ENCODE peak calls at places on chromosomes 12 and 14, in six cellular contexts. K is GM23338; N is PC-3; B is ovary; E is right lobe of liver; I is CD8-positive, alpha-beta T cell. R is an unnamed sample. For H3K27me3, the result is how much of the 10 kb centered on the place peaks cover.

GRCh38 chr14:105659935-105660527 is 133.6 kb downstream of the TMEM121 start:
- DNase-seq in B (no peak), N (no peak), I (no peak), E (no peak), K (no peak), R (no peak)

GRCh38 chr12:121568971-121569808 is 11.6 kb downstream of the KDM2B start:
- DNase-seq in I (no peak), N (no peak), K (no peak), B (peak), E (no peak), R (no peak)

GRCh38 chr14:54803926-54804719 is 98.5 kb downstream of the GCH1 start:
- DNase-seq in E (peak), K (no peak), I (no peak), B (no peak), N (no peak), R (no peak)

GRCh38 chr14:50447491-50447890 is 50.8 kb upstream of the CDKL1 start:
- DNase-seq in B (no peak), I (no peak), N (peak), E (no peak), K (no peak), R (peak)

GRCh38 chr12:87660987-87661769 is 368.0 kb downstream of the C12orf50 start:
- DNase-seq in N (no peak), B (no peak), I (no peak), E (no peak), K (no peak), R (peak)

GRCh38 chr12:11705010-11705409 is 55.5 kb downstream of the ETV6 start:
- DNase-seq in K (no peak), E (no peak), B (peak), I (no peak), N (peak), R (peak)

GRCh38 chr12:46024099-46024498 is 33.7 kb upstream of the SCAF11 start:
- DNase-seq in I (no peak), B (no peak), E (no peak), K (no peak), N (no peak), R (no peak)

GRCh38 chr14:80946187-80946586 is 4.6 kb upstream of the CEP128 start:
- DNase-seq in I (no peak), E (no peak), K (no peak), N (peak), B (no peak), R (peak)

GRCh38 chr14:51924600-51924999 is 64.2 kb downstream of the GNG2 start:
- DNase-seq in K (no peak), I (no peak), E (no peak), N (no peak), B (no peak), R (no peak)

GRCh38 chr14:34930591-34931069 is 52.2 kb upstream of the SRP54 start:
- DNase-seq in E (no peak), I (no peak), K (no peak), B (no peak), N (no peak), R (no peak)

GRCh38 chr14:71714225-71714624 is 218.0 kb upstream of the RGS6 start:
- DNase-seq in I (no peak), K (no peak), B (no peak), E (no peak), N (peak), R (no peak)

GRCh38 chr12:124515981-124516380 is 51.4 kb downstream of the NCOR2 start:
- DNase-seq in I (no peak), K (no peak), E (no peak), N (no peak), B (no peak), R (no peak)

GRCh38 chr12:94636462-94637085 is 13.8 kb downstream of the TMCC3 start:
- DNase-seq in B (no peak), N (no peak), I (no peak), E (no peak), K (no peak), R (peak)

DNA sequence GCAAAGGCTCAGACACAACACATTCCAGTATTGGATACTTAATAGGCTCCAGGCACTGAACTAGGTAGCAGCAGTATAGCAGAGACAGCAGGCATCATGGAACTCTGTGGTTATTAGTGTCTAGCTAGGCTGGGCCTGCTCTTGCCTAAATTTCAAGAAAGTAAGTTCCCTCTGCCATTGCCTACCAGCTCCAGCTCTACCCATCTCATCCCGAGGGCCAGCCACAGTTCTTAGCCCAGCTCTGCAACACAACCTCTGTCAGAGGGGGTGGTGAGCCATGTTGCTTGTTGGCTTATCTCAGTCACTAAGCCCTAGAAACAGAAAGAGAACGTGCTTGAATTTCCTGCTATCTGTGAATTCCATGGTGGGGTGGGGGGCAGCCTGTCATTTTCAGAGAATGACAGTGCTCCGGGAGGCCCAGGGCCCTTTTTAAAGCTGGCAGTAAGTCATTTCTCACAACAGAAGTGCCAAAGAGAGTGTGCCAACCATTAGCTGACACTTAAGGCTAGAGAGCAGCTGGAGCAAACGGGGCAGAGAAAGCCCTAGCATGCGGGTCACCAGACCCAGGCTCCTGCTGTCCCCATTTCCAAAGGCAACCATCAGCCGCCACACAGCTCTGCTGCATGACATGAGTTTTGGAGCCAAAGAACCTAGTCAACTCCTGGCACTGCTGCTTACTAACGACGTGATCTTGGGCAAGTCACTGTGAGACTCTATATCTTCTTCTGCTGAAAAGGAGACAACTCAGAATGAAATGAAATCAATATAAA is 105.9 kb downstream of the PRMT8 start:
- DNase-seq in I (no peak), K (no peak), B (no peak), E (no peak), N (no peak), R (no peak)
- H3K27me3 ChIP-seq in I (under half), K (under half), B (under half), E (under half), N (under half), R (under half)

GRCh38 chr14:20546877-20547276 is 14.0 kb downstream of the RNASE9 start:
- DNase-seq in K (no peak), N (no peak), B (no peak), I (no peak), E (no peak), R (no peak)
- H3K27me3 ChIP-seq in K (under half), N (half or more), B (under half), I (under half), E (under half), R (under half)

GRCh38 chr12:108969622-108970021 is 51.2 kb downstream of the SVOP start:
- DNase-seq in K (no peak), E (no peak), I (no peak), N (no peak), B (no peak), R (no peak)

GRCh38 chr12:108977360-108977759 is 43.5 kb downstream of the SVOP start:
- DNase-seq in B (no peak), N (no peak), I (no peak), K (no peak), E (no peak), R (no peak)

GRCh38 chr12:108975024-108975593 is 45.8 kb downstream of the SVOP start:
- DNase-seq in B (no peak), I (no peak), E (no peak), K (no peak), N (no peak), R (no peak)

GRCh38 chr12:108972226-108972757 is 48.6 kb downstream of the SVOP start:
- DNase-seq in E (no peak), K (no peak), I (no peak), N (no peak), B (no peak), R (no peak)

GRCh38 chr12:108973753-108974152 is 47.1 kb downstream of the SVOP start:
- DNase-seq in N (no peak), E (no peak), B (no peak), I (no peak), K (no peak), R (no peak)
- H3K27me3 ChIP-seq in N (under half), E (under half), B (under half), I (under half), K (under half), R (under half)

DNA sequence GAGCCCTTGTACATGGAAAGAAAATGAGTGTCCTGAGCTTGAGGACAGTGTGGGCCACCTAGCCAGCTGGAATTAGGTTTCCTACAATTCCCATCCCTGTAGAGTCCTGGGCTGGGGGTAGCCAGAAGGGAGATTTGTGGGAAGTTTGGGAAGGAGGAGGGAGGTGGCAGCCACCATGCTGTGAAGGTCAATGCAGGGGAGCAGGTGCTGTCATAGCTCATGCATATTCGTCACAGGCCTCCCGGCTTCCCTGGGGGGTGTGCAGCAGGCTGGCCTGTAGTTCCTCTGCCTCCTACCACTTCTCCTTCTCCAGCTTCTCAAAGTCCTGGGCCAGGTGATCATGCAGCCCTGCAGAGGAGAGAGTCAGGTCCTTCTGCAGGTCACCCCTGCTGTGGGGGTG is 121.3 kb downstream of the TBX3 start:
- DNase-seq in I (no peak), B (no peak), K (peak), N (no peak), E (no peak), R (no peak)
- H3K27me3 ChIP-seq in I (under half), B (under half), K (under half), N (half or more), E (under half), R (under half)

R was measured in foreskin keratinocyte.